ENCODE peak calls at places on chromosomes 1 and 21, in four cellular contexts. N, P, U and O are unnamed samples.

GRCh38 chr1:185694081-185694480 is 40.1 kb upstream of the HMCN1 start:
- DNase-seq in N (no peak), P (no peak), U (no peak), O (no peak)

GRCh38 chr1:31848381-31848897 is 32.6 kb upstream of the SPOCD1 start:
- DNase-seq in P (no peak), N (no peak), U (no peak), O (no peak)

GRCh38 chr1:21616372-21616771 is 52.8 kb downstream of the RAP1GAP start:
- DNase-seq in N (no peak), U (no peak), P (no peak), O (no peak)

GRCh38 chr1:3545363-3546047 is 65.8 kb downstream of the MEGF6 start:
- DNase-seq in P (no peak), U (no peak), N (peak; percentile 83), O (no peak)

GRCh38 chr1:151408891-151409290 is 9.5 kb downstream of the PSMB4 start:
- DNase-seq in N (no peak), U (peak; percentile 16), P (no peak), O (no peak)

GRCh38 chr1:6350416-6351088 is 43.0 kb downstream of the ACOT7 start:
- DNase-seq in U (no peak), P (no peak), N (peak; percentile 10), O (peak; percentile 82)

GRCh38 chr21:35303085-35303484 is 254.0 kb upstream of the RUNX1 start:
- DNase-seq in N (no peak), U (peak; percentile 91), P (peak; percentile 51), O (peak; percentile 98)

GRCh38 chr1:6235302-6235680 is 473 bp downstream of the ICMT start:
- DNase-seq in P (no peak), N (no peak), U (peak; percentile 21), O (no peak)

GRCh38 chr1:119771016-119771415 is 2.3 kb upstream of the HMGCS2 start:
- DNase-seq in P (no peak), U (peak; percentile 13), N (peak; percentile 29), O (no peak)

DNA sequence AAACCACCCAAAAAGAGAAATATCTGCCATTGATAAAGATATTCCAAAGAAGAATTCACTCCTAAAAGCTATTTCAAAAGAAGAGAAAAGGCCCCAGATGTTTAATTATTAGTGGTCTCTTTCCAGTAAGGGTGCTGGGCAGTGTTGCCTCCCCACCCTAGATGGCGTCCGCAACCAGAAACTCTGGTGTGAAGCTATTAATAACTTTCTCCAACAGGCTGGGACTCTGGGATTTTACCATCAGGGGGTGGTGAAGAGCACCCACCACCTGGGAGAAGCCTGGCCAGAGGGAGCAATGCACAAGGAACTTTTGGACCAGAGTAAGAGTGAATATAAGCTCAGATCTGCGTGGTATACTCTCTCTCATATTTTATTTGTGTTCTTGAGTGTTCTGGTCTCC is 115.4 kb upstream of the TIAM1 start:
- DNase-seq in U (no peak), P (peak; percentile 27), N (peak; percentile 20), O (no peak)
- TF ChIP-seq EZH2phosphoT487 in U (no peak), P (no peak), N (no peak), O (no peak)

DNA sequence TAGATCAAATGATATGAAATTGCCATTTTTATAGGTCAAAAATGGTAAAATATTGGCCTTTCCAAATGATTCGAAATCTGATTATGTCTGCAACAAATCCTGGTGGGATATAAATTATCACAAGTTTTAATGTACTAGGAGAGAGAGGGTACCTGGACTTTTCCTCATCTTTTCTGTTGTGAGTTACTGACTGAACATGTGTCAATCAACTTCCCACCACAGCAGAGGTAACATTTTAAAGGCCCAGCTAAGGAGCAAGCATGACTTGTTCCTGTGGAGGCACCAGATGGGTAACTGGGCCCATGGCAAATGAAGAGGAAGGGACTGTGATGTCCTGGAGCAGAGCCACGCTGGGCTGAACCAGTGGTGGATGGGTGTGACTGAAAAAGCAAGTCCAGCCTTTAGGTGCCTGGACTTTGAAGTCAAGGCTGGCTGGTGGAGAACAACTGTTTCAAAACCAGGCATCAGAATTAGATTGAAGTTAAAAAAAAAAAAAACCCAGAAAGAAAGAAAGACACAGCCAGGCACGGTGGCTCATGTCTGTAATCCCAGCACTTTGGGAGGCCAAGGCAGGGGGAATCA is 6.6 kb downstream of the MR1 start:
- DNase-seq in U (no peak), P (no peak), N (no peak), O (no peak)
- TF ChIP-seq EZH2phosphoT487 in U (no peak), P (no peak), N (no peak), O (no peak)

GRCh38 chr1:182603646-182604127 is 502 bp downstream of the RGS16 start:
- DNase-seq in N (peak; percentile 61), U (peak; percentile 46), P (no peak), O (no peak)

GRCh38 chr1:182601926-182602325 is 2.3 kb downstream of the RGS16 start:
- DNase-seq in U (no peak), P (no peak), N (no peak), O (no peak)

GRCh38 chr1:182602945-182603645 is 1.1 kb downstream of the RGS16 start:
- DNase-seq in N (no peak), P (no peak), U (peak; percentile 41), O (no peak)

GRCh38 chr1:182604835-182605164 is 611 bp upstream of the RGS16 start:
- DNase-seq in N (no peak), U (no peak), P (no peak), O (no peak)

DNA sequence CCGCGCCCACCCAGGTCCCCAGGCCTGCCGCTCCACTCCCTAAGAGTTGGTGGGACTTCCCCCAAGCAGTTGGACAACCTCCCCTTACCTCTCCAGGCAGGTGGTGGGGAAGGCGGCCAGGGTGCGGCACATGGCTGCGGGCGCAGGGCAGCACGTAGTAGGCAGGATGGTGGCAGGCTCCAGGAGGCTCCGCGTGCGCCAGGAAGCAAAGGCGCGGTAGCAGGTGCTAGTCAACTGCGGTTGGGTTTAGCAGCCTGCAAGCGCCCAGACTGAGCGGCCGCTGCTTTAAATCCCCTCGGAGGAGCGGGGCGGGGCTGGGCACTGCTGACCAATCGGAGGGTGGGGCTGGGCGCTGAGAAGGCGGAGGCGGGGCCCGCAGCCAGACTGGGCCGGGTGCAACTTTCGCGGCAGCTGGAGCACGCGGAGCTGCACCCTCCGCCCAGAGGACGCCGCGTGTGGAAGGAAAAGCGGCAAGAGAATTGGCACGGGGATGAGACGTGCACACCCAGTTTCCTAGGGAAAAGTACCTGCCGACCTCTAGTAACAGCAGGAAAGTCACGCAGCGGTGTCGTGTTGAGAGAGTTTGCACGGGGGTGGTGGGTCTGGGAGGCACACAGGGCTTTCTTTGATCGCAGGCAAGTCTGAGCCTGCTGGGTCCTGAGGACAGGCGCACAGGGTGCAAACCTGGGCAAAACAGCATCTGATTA is at the start of gene RGS16:
- DNase-seq in N (peak; percentile 98), U (peak; percentile 94), P (peak; percentile 84), O (peak; percentile 54)
- TF ChIP-seq EZH2phosphoT487 in N (no peak), U (no peak), P (no peak), O (no peak)

GRCh38 chr1:228490120-228491078 is 3.2 kb downstream of the RNF187 start:
- DNase-seq in U (peak; percentile 52), N (no peak), P (peak; percentile 6), O (peak; percentile 18)
- TF ChIP-seq EZH2phosphoT487 in U (no peak), N (no peak), P (no peak), O (no peak)